ENCODE peak calls at places on chromosomes 16 and 17, in five cellular contexts. W is neural crest cell, C is body of pancreas, G is choroid plexus epithelial cell, E is HFF-Myc. B is an unnamed sample.

GRCh38 chr16:66486199-66486772 is 59.2 kb downstream of the BEAN1 start:
- DNase-seq in E (no peak), C (no peak), W (no peak), G (no peak), B (no peak)

GRCh38 chr16:19841184-19841583 is 43.5 kb downstream of the GPRC5B start:
- DNase-seq in E (no peak), G (no peak), W (no peak), C (no peak), B (no peak)

GRCh38 chr17:63185420-63185819 is 219.4 kb downstream of the TANC2 start:
- DNase-seq in C (no peak), W (no peak), G (peak; percentile 12), E (no peak), B (no peak)

GRCh38 chr17:7229504-7229903 is 4.8 kb downstream of the DVL2 start:
- DNase-seq in E (no peak), W (no peak), C (no peak), G (no peak), B (no peak)

GRCh38 chr16:6019490-6019991 is 921.9 kb upstream of the EEF2KMT start:
- DNase-seq in E (no peak), C (no peak), W (peak; percentile 4), G (no peak), B (no peak)

GRCh38 chr17:37608369-37609169 is 649 bp downstream of the SYNRG start:
- DNase-seq in E (peak; percentile 31), W (peak; percentile 56), G (peak; percentile 54), C (no peak), B (peak; percentile 67)

GRCh38 chr17:27296427-27296979 is 2.6 kb downstream of the WSB1 start:
- DNase-seq in C (no peak), W (no peak), E (no peak), G (peak; percentile 84), B (peak; percentile 18)

GRCh38 chr16:88809068-88809675 is 2.6 kb downstream of the APRT start:
- DNase-seq in C (peak; percentile 66), E (no peak), G (no peak), W (no peak), B (no peak)

GRCh38 chr17:60390881-60391418 is 983 bp downstream of the USP32 start:
- DNase-seq in G (peak; percentile 56), W (peak; percentile 6), C (peak; percentile 54), E (no peak), B (peak; percentile 49)

GRCh38 chr16:9257843-9258242 is 166.4 kb downstream of the HAPSTR1 start:
- DNase-seq in G (no peak), E (no peak), W (no peak), C (no peak), B (no peak)

GRCh38 chr17:73068322-73069153 is 23.9 kb downstream of the SLC39A11 start:
- DNase-seq in C (peak; percentile 59), W (no peak), E (no peak), G (peak; percentile 96), B (peak; percentile 83)

GRCh38 chr17:42122371-42123303 is at the start of gene HSPB9:
- DNase-seq in G (no peak), E (no peak), C (peak; percentile 96), W (no peak), B (peak; percentile 77)

GRCh38 chr17:58120195-58120822 is 27.9 kb upstream of the OR4D1 start:
- DNase-seq in W (peak; percentile 57), C (peak; percentile 64), G (peak; percentile 76), E (peak; percentile 32), B (peak; percentile 83)

GRCh38 chr16:58317608-58318152 is 22.9 kb upstream of the PRSS54 start:
- DNase-seq in C (no peak), W (no peak), E (no peak), G (no peak), B (no peak)

GRCh38 chr16:30434852-30435251 is 5.0 kb upstream of the DCTPP1 start:
- DNase-seq in C (no peak), W (no peak), E (no peak), G (no peak), B (no peak)

GRCh38 chr17:61048398-61049106 is 351.1 kb upstream of the TBX2 start:
- DNase-seq in E (no peak), G (peak; percentile 11), W (no peak), C (no peak), B (no peak)

GRCh38 chr17:36611345-36612072 is 10.1 kb downstream of the MRM1 start:
- DNase-seq in G (peak; percentile 90), W (no peak), E (no peak), C (no peak), B (peak; percentile 48)

GRCh38 chr17:75319818-75320691 is 30.8 kb upstream of the SLC25A19 start:
- DNase-seq in E (peak; percentile 17), G (no peak), W (no peak), C (no peak), B (no peak)

GRCh38 chr16:1961651-1962067 is 2.3 kb downstream of the NDUFB10 start:
- DNase-seq in C (no peak), W (no peak), G (no peak), E (no peak), B (no peak)

GRCh38 chr17:81096741-81097133 is 61.8 kb downstream of the BAIAP2 start:
- DNase-seq in W (no peak), C (no peak), G (peak; percentile 17), E (no peak), B (no peak)

GRCh38 chr16:66551362-66551761 is 1.0 kb upstream of the CKLF start:
- DNase-seq in C (no peak), G (peak; percentile 37), E (peak; percentile 17), W (peak; percentile 22), B (peak; percentile 37)

GRCh38 chr17:79991924-79992656 is 43.6 kb downstream of the TBC1D16 start:
- DNase-seq in C (peak; percentile 63), E (no peak), W (peak; percentile 40), G (peak; percentile 25), B (peak; percentile 71)

GRCh38 chr16:80583466-80583865 is 42.7 kb downstream of the DYNLRB2 start:
- DNase-seq in G (peak; percentile 43), C (no peak), W (no peak), E (peak; percentile 16), B (no peak)

GRCh38 chr17:75922963-75923874 is 17.6 kb downstream of the FBF1 start:
- DNase-seq in W (no peak), C (no peak), E (no peak), G (no peak), B (no peak)

GRCh38 chr17:21127508-21128077 is 829 bp downstream of the DHRS7B start:
- DNase-seq in G (peak; percentile 18), E (no peak), C (no peak), W (no peak), B (no peak)

GRCh38 chr16:5323284-5323683 is 225.7 kb upstream of the EEF2KMT start:
- DNase-seq in E (no peak), G (no peak), W (no peak), C (no peak), B (no peak)

GRCh38 chr16:72711823-72712222 is 336.1 kb downstream of the ZFHX3 start:
- DNase-seq in W (no peak), C (no peak), E (no peak), G (peak; percentile 4), B (no peak)

GRCh38 chr17:78495634-78496033 is 81.6 kb downstream of the DNAH17 start:
- DNase-seq in E (no peak), C (no peak), W (no peak), G (no peak), B (no peak)

DNA sequence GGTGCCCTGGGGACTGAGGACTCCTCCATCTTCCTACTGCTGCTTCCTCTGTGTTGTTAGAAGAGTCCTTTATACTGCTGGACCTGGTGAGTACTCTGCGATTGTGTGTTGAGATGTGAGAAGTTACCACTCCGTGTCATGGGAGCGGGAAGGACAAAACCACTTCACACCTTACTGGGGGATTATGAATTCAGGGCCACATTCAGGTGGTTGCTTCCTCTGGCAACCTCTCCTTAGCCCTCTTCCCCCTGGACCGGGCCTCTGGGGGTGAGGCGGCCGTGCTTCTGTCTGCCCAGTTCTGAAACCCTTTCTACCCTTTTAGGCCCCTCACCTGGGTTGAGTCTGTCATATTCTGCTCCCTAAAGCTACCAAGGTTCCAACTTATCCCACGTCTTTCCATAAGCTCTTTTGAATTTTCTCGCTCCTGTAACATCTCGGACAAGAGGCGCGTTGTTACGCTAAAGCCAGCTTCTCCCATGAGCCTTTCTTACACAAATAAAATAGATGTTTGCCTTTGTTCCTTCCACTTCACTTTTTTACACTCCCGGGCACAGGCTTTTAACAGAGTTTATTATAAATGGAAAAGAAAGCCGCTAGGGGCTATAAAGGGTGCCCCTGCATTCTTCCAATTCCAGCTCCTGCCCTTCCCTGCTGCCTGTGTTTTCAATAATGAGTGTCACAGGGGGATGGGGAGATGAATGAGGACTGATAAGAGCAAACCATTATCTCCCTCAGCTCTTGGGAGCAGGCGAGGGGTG is 20.7 kb upstream of the CDH13 start:
- DNase-seq in C (no peak), E (no peak), G (no peak), W (no peak), B (peak; percentile 20)
- TF ChIP-seq CTCF in C (no peak), E (no peak), G (no peak), W (no peak), B (no peak)

GRCh38 chr17:12342609-12343248 is 322.1 kb downstream of the MAP2K4 start:
- DNase-seq in G (peak; percentile 45), E (peak; percentile 9), W (peak; percentile 16), C (peak; percentile 22), B (peak; percentile 51)
- TF ChIP-seq CTCF in G (peak; percentile 73), E (peak; percentile 62), W (peak; percentile 51), C (peak; percentile 2), B (peak; percentile 46)

GRCh38 chr16:55018881-55019280 is 88.2 kb downstream of the IRX5 start:
- DNase-seq in G (no peak), C (no peak), W (no peak), E (no peak), B (no peak)
- TF ChIP-seq CTCF in G (no peak), C (no peak), W (no peak), E (no peak), B (no peak)

GRCh38 chr17:8696456-8696855 is 48.2 kb downstream of the CCDC42 start:
- DNase-seq in W (no peak), G (no peak), C (no peak), E (no peak), B (no peak)

GRCh38 chr17:8700546-8700945 is 44.1 kb downstream of the CCDC42 start:
- DNase-seq in W (no peak), G (no peak), C (no peak), E (no peak), B (no peak)

GRCh38 chr17:8696951-8697745 is 47.5 kb downstream of the CCDC42 start:
- DNase-seq in W (no peak), E (peak; percentile 77), C (no peak), G (peak; percentile 76), B (peak; percentile 77)

GRCh38 chr17:8695916-8696415 is 48.7 kb downstream of the CCDC42 start:
- DNase-seq in W (no peak), G (no peak), E (no peak), C (no peak), B (no peak)

DNA sequence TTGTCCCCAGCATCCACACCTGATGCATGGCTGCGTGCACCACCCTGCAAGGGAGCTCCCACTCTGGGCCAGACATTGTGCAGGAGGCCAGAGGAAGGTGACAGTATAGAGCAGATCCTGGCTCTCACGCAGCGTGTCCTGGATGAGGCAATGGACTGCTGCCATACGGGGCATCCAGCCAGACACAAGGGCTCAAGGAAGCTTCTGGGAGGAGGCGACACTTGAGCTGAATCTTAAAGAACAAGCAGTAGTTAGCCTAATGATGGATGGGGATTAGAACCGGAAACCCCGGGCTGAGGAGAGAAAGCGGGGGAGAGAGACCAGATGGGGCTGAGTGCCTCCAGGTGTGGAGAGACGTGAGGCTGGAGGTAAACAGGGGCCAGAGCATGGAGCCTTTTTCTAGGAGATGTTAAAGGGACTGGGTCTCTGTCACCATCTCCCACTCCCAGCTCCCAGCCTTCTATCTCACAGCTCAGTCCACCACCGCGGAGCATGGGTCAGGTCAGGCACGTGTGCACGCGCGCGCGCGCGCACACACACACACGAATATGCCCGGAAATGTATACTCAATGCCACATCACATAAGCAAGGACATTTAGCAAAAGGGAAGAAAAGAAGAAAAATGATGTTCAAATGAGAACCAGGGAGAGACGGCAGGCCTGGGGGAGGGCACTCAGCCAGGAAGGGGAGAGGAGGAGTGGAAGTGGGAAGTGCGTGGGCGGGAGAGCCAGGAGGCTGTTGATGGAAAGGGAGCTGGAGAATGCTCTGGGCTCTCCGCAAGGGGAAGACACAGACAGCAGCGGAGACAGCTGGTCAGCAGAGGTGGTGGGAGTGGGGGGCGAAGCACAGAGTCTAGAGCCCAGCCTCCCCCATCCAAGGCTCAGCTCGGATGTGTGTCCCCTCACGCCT is 46.2 kb downstream of the CCDC42 start:
- DNase-seq in C (peak; percentile 25), G (peak; percentile 55), E (peak; percentile 54), W (no peak), B (peak; percentile 79)
- TF ChIP-seq CTCF in C (no peak), G (no peak), E (no peak), W (no peak), B (no peak)

B was measured in hepatocyte.